ENCODE peak calls at places on chromosomes 12 and 14, in eight cellular contexts. O is SW480, V is NCI-H146, A is T-helper 17 cell, P is dorsolateral prefrontal cortex, S is NCI-H1092, I is hypothalamus, Y is GM12864. G is an unnamed sample.

GRCh38 chr12:129675947-129676346 is 227.9 kb downstream of the TMEM132D start:
- DNase-seq in O (no peak), V (no peak), A (no peak), P (no peak), S (no peak), I (no peak), Y (no peak), G (no peak)

GRCh38 chr14:74596747-74597456 is 15.1 kb downstream of the LTBP2 start:
- DNase-seq in O (no peak), V (no peak), A (no peak), P (no peak), S (no peak), I (no peak), Y (no peak), G (no peak)

GRCh38 chr12:47652491-47653234 is 53.2 kb downstream of the RPAP3 start:
- DNase-seq in O (no peak), V (peak; percentile 34), A (no peak), P (no peak), S (no peak), I (no peak), Y (no peak), G (peak; percentile 67)

GRCh38 chr14:72256055-72256454 is 323.8 kb downstream of the RGS6 start:
- DNase-seq in O (no peak), V (no peak), A (no peak), P (no peak), S (no peak), I (no peak), Y (no peak), G (no peak)

GRCh38 chr12:117025481-117026151 is 73.6 kb downstream of the TESC start:
- DNase-seq in O (peak; percentile 46), V (peak; percentile 62), A (no peak), P (peak; percentile 81), S (peak; percentile 32), I (peak; percentile 20), Y (no peak), G (peak; percentile 61)

GRCh38 chr12:121086896-121087295 is 45.8 kb upstream of the P2RX7 start:
- DNase-seq in O (no peak), V (no peak), A (no peak), P (no peak), S (no peak), I (no peak), Y (no peak), G (no peak)

GRCh38 chr14:72217164-72217563 is 284.9 kb downstream of the RGS6 start:
- DNase-seq in O (no peak), V (no peak), A (no peak), P (no peak), S (no peak), I (no peak), Y (no peak), G (no peak)

GRCh38 chr12:82474798-82475184 is 116.5 kb downstream of the METTL25 start:
- DNase-seq in O (no peak), V (no peak), A (no peak), P (no peak), S (no peak), I (no peak), Y (no peak), G (no peak)

GRCh38 chr14:75127903-75128595 is 1.2 kb upstream of the NEK9 start:
- DNase-seq in O (no peak), V (no peak), A (no peak), P (no peak), S (no peak), I (no peak), Y (no peak), G (no peak)

GRCh38 chr12:92470608-92471021 is 232.2 kb upstream of the PLEKHG7 start:
- DNase-seq in O (no peak), V (no peak), A (no peak), P (no peak), S (no peak), I (no peak), Y (peak; percentile 70), G (no peak)

GRCh38 chr12:55746147-55746912 is 3.4 kb downstream of the GDF11 start:
- DNase-seq in O (no peak), V (no peak), A (no peak), P (no peak), S (no peak), I (no peak), Y (no peak), G (no peak)

GRCh38 chr12:121800694-121801600 is 2.9 kb upstream of the SETD1B start:
- DNase-seq in O (peak; percentile 66), V (peak; percentile 79), A (peak; percentile 60), P (peak; percentile 81), S (no peak), I (peak; percentile 49), Y (no peak), G (peak; percentile 45)